ENCODE peak calls at places on chromosomes 3 and 15, in four cellular contexts. T is transverse colon, F is sigmoid colon, V is stomach. H is an unnamed sample.

GRCh38 chr3:27325419-27325818 is 43.8 kb downstream of the NEK10 start:
- DNase-seq in T (no peak), F (no peak), V (no peak), H (no peak)

GRCh38 chr15:95875141-95875643 is 455.3 kb upstream of the NR2F2 start:
- DNase-seq in T (no peak), F (no peak), V (peak; percentile 38), H (no peak)

GRCh38 chr15:53072077-53072476 is 281.9 kb upstream of the ONECUT1 start:
- DNase-seq in T (peak; percentile 61), F (no peak), V (peak; percentile 61), H (no peak)

GRCh38 chr15:68369931-68370767 is 61.8 kb downstream of the ITGA11 start:
- DNase-seq in T (no peak), F (peak; percentile 40), V (no peak), H (peak; percentile 50)

GRCh38 chr15:31265871-31266711 is 60.5 kb upstream of the KLF13 start:
- DNase-seq in T (peak; percentile 73), F (peak; percentile 75), V (peak; percentile 59), H (peak; percentile 59)

GRCh38 chr3:187031934-187032333 is 101.6 kb downstream of the ST6GAL1 start:
- DNase-seq in T (no peak), F (no peak), V (no peak), H (no peak)

GRCh38 chr3:99376926-99377325 is 261.5 kb upstream of the COL8A1 start:
- DNase-seq in T (no peak), F (no peak), V (no peak), H (no peak)

GRCh38 chr3:143896486-143896885 is 48.2 kb upstream of the SLC9A9 start:
- DNase-seq in T (no peak), F (no peak), V (no peak), H (no peak)

GRCh38 chr15:79973445-79974180 is 2.6 kb upstream of the BCL2A1 start:
- DNase-seq in T (no peak), F (no peak), V (no peak), H (no peak)
- H3K4me1 ChIP-seq in T (no peaks in the 10 kb centered on the region), F (no peaks in the 10 kb centered on the region), V (no peaks in the 10 kb centered on the region), H (peaks cover 6% of the 10 kb centered on the region)

GRCh38 chr15:54564142-54564541 is 585.9 kb downstream of the UNC13C start:
- DNase-seq in T (no peak), F (no peak), V (no peak), H (no peak)

GRCh38 chr15:54567408-54568040 is 589.3 kb downstream of the UNC13C start:
- DNase-seq in T (no peak), F (no peak), V (no peak), H (no peak)

DNA sequence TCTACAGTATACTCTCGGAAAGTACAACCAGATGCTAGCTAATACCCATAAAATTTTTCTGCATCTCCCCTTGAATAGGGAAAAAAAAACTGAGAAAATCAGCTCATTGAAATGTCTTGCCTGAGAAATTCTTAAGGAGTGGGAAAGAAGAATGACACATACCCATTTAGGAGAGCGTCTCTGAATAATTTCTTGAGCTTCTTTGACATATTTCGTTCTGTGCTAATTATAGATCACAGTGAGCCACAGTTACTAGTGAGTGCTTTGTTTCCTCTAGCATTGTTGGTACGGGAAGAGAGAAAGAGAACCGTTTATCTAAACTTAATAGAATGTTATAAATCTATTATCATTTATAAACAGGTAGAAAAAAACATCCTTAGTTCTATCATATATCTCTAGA is 588.4 kb downstream of the UNC13C start:
- DNase-seq in T (no peak), F (no peak), V (no peak), H (no peak)
- TF ChIP-seq EP300 in T (no peak), F (no peak), V (no peak), H (no peak)

GRCh38 chr3:60809857-60810256 is 441.4 kb downstream of the FHIT start:
- DNase-seq in T (no peak), F (no peak), V (no peak), H (no peak)

GRCh38 chr3:60810876-60811275 is 440.4 kb downstream of the FHIT start:
- DNase-seq in T (no peak), F (no peak), V (no peak), H (no peak)

DNA sequence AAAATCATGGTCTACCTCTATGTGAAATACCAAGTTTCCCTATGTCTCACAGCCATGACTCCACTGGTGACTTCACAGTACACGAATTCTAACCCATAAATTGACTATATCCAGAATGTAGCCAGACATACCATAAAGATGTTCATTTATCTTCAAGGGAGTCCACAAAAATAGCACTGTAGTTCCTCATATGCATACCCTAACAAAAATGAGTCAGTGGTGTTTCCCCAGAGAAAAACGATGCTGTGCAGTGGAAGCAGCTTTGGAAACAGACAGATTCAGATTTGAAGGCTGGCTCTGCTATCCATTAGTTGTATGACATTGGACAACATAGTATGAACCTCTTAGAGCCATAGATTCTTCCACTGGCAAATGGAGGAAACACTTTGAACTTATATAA is 438.7 kb downstream of the FHIT start:
- DNase-seq in T (no peak), F (no peak), V (no peak), H (no peak)
- H3K4me1 ChIP-seq in T (no peaks in the 10 kb centered on the region), F (no peaks in the 10 kb centered on the region), V (no peaks in the 10 kb centered on the region), H (peaks cover 6% of the 10 kb centered on the region)

GRCh38 chr15:92809064-92809879 is 90.9 kb upstream of the CHD2 start:
- DNase-seq in T (peak; percentile 98), F (peak; percentile 99), V (peak; percentile 99), H (peak; percentile 98)
- TF ChIP-seq EP300 in T (peak; percentile 67), F (no peak), V (peak; percentile 8), H (no peak)

GRCh38 chr15:60373745-60374144 is 24.0 kb downstream of the ANXA2 start:
- DNase-seq in T (no peak), F (no peak), V (no peak), H (no peak)
- H3K4me1 ChIP-seq in T (peaks cover 15% of the 10 kb centered on the region), F (peaks cover 55% of the 10 kb centered on the region), V (peaks cover 71% of the 10 kb centered on the region), H (peaks cover 96% of the 10 kb centered on the region)

GRCh38 chr15:100171411-100171810 is 170.4 kb downstream of the ADAMTS17 start:
- DNase-seq in T (no peak), F (no peak), V (no peak), H (no peak)

GRCh38 chr15:100174532-100174931 is 167.2 kb downstream of the ADAMTS17 start:
- DNase-seq in T (no peak), F (no peak), V (no peak), H (no peak)

GRCh38 chr15:100172356-100173024 is 169.3 kb downstream of the ADAMTS17 start:
- DNase-seq in T (no peak), F (no peak), V (no peak), H (no peak)

GRCh38 chr15:100170673-100171210 is 171.0 kb downstream of the ADAMTS17 start:
- DNase-seq in T (no peak), F (no peak), V (no peak), H (no peak)

GRCh38 chr15:100175406-100176114 is 166.2 kb downstream of the ADAMTS17 start:
- DNase-seq in T (no peak), F (peak; percentile 61), V (no peak), H (no peak)
- TF ChIP-seq EP300 in T (no peak), F (no peak), V (no peak), H (no peak)

GRCh38 chr3:114872588-114872987 is 274.5 kb downstream of the ZBTB20 start:
- DNase-seq in T (no peak), F (no peak), V (no peak), H (no peak)
- H3K4me1 ChIP-seq in T (peaks cover 8% of the 10 kb centered on the region), F (peaks cover 46% of the 10 kb centered on the region), V (peaks cover 55% of the 10 kb centered on the region), H (peaks cover 16% of the 10 kb centered on the region)

H was measured in suprapubic skin.